ENCODE peak calls at places on chromosomes 12 and 14, in seven cellular contexts. F is A549, Q is SK-N-SH, G is HCT116, A is HepG2, P is GM12878, K is K562. B is an unnamed sample.
A peak's percentile ranks its signal among the peaks of the same experiment; 100 is the strongest.

GRCh38 chr12:54145844-54146243 is 42.9 kb downstream of the SMUG1 start:
- DNase-seq in F (no peak), Q (no peak), G (no peak), A (no peak), P (no peak), K (no peak), B (no peak)

GRCh38 chr12:122641976-122642375 is 61.2 kb downstream of the HCAR2 start:
- DNase-seq in F (no peak), Q (no peak), G (no peak), A (no peak), P (no peak), K (no peak), B (no peak)

GRCh38 chr12:25959069-25959961 is 833 bp downstream of the RASSF8 start:
- DNase-seq in F (peak; percentile 21), Q (peak; percentile 27), G (no peak), A (no peak), P (no peak), K (no peak), B (peak; percentile 64)

GRCh38 chr12:51269174-51270066 is 795 bp downstream of the SMAGP start:
- DNase-seq in F (peak; percentile 76), Q (peak; percentile 85), G (no peak), A (peak; percentile 54), P (no peak), K (peak; percentile 80), B (peak; percentile 92)

GRCh38 chr12:100528471-100529139 is 44.9 kb upstream of the GAS2L3 start:
- DNase-seq in F (peak; percentile 46), Q (no peak), G (no peak), A (no peak), P (no peak), K (no peak), B (no peak)

GRCh38 chr12:113007166-113007565 is 28.8 kb downstream of the OAS2 start:
- DNase-seq in F (no peak), Q (no peak), G (peak; percentile 4), A (peak; percentile 41), P (no peak), K (no peak), B (no peak)

GRCh38 chr12:95116773-95117172 is 43.4 kb upstream of the NR2C1 start:
- DNase-seq in F (peak; percentile 36), Q (no peak), G (peak; percentile 82), A (no peak), P (peak; percentile 16), K (no peak), B (peak; percentile 8)

GRCh38 chr12:3964404-3964803 is 91.2 kb upstream of the PARP11 start:
- DNase-seq in F (peak; percentile 26), Q (peak; percentile 24), G (peak; percentile 1), A (peak; percentile 18), P (no peak), K (peak; percentile 39), B (peak; percentile 85)

DNA sequence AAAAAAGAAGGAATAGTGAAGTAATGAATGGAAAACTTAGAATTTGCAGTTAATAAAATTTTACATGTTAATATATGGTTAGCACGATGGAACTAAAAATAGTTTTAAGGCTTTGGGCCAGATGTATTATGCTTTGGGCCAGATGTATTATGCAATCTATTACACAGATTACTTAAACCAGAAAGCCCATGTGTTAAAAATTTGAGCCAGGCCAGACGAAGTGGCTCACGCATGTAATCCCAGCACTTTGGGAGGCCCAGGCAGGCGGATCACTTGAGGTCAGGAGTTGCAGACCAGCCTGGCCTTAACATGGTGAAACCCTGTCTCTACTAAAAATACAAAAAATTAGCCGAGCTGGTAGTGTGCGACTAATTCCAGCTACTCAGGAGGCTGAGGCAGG is 17.2 kb downstream of the IFT81 start:
- DNase-seq in F (no peak), Q (no peak), G (no peak), A (no peak), P (no peak), K (no peak), B (no peak)
- TF ChIP-seq REST in F (no peak), Q (no peak), G (no peak), A (no peak), P (no peak), K (no peak), B (no peak)

GRCh38 chr14:73995977-73996378 is 23.1 kb downstream of the ENTPD5 start:
- DNase-seq in F (no peak), Q (no peak), G (no peak), A (peak; percentile 62), P (no peak), K (no peak), B (no peak)
- H3K4me2 ChIP-seq in F (no peak overlapping the region), Q (no peak overlapping the region), G (no peak overlapping the region), A (peak overlapping the region; percentile 82), P (no peak overlapping the region), K (no peak overlapping the region), B (no peak overlapping the region)

DNA sequence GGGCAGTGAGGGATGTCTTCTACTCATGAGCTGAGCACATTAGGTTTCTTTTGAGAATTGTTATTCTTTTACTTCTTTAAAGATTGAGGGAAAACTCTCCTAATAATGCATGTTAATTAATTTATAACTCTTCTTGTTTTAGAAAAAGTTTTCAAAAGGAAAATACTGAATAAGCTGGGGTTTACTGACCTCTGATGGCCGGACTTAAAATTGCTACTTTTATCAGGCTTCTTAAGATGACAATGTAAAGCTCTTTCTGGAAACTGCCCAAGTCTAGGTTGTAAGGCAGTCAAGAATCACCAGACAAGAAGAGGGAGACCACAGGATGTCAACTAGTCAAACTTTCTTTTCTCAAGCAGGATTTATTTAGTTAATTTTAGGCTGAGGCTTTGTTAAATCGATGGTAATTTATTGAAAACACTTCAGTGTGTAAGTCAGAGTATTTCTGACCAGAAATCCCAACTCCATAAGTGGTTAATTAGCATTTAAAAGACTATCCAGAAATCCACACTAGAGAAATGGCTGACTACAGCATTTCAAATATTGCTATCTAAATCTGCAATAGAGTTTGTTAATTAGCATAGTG is 82.1 kb downstream of the AVPR1A start:
- DNase-seq in F (peak; percentile 14), Q (peak; percentile 0), G (peak; percentile 55), A (peak; percentile 33), P (no peak), K (peak; percentile 69), B (peak; percentile 77)
- TF ChIP-seq REST in F (no peak), Q (no peak), G (no peak), A (no peak), P (no peak), K (no peak), B (no peak)

GRCh38 chr12:131987552-131987951 is 37.8 kb downstream of the EP400 start:
- DNase-seq in F (no peak), Q (no peak), G (no peak), A (no peak), P (no peak), K (no peak), B (no peak)

GRCh38 chr12:131986847-131987398 is 37.2 kb downstream of the EP400 start:
- DNase-seq in F (no peak), Q (no peak), G (no peak), A (no peak), P (no peak), K (peak; percentile 82), B (no peak)

GRCh38 chr12:131985145-131985875 is 35.6 kb downstream of the EP400 start:
- DNase-seq in F (no peak), Q (no peak), G (no peak), A (no peak), P (no peak), K (no peak), B (no peak)

GRCh38 chr12:131988054-131988796 is 38.5 kb downstream of the EP400 start:
- DNase-seq in F (no peak), Q (no peak), G (no peak), A (no peak), P (no peak), K (no peak), B (no peak)

GRCh38 chr12:131986361-131986760 is 36.6 kb downstream of the EP400 start:
- DNase-seq in F (no peak), Q (no peak), G (no peak), A (no peak), P (no peak), K (no peak), B (no peak)
- H3K4me2 ChIP-seq in F (no peak overlapping the region), Q (no peak overlapping the region), G (no peak overlapping the region), A (no peak overlapping the region), P (no peak overlapping the region), K (no peak overlapping the region), B (no peak overlapping the region)

DNA sequence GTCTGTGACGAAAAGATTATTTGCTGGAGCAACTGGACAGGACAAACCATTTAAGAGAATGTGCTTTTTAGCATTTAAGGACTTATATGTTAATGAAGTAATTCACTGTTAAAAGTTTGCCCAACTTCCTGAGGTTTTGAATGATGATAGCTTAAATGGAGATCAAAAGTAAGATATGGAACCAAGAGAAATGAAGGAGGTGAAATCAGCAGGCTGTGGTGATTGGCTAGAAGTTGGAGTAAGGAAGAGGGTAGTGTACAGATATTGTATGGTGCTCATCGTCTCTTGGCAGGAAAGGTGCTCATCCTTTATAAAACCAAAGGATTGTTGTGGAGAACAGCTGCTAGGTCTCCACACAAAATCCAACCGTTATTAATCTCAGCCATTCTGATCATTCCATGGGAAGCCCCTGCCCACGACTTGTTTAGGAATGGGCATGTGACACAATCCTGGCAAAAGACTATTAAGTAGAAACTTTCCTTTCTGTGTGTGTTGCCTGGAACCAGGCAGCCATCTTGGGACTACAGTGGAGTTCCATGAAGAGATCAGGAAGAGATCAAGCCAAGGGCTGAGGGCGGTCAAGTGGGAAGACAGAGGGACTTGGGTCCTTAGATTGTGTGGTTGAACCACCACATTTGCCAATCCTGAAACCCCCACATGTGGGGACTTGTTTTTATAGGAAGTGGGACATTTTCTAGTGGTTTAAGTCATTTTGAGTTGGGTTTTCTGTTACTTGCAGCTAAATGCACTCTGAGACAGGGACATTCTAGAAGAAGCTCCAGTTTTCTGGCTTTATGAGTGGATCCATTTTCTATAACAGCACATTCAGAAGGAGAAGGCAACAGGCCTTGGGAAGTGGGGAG is 56.8 kb upstream of the CHST11 start:
- DNase-seq in F (no peak), Q (no peak), G (no peak), A (no peak), P (no peak), K (no peak), B (no peak)
- TF ChIP-seq REST in F (no peak), Q (no peak), G (no peak), A (no peak), P (no peak), K (no peak), B (no peak)

GRCh38 chr12:40013292-40013691 is 92.6 kb downstream of the SLC2A13 start:
- DNase-seq in F (no peak), Q (no peak), G (no peak), A (no peak), P (no peak), K (no peak), B (no peak)

GRCh38 chr12:40013847-40014246 is 92.0 kb downstream of the SLC2A13 start:
- DNase-seq in F (no peak), Q (no peak), G (no peak), A (no peak), P (no peak), K (no peak), B (no peak)

GRCh38 chr12:40010899-40011774 is 94.7 kb downstream of the SLC2A13 start:
- DNase-seq in F (peak; percentile 55), Q (peak; percentile 40), G (peak; percentile 41), A (peak; percentile 65), P (peak; percentile 35), K (peak; percentile 75), B (peak; percentile 93)

GRCh38 chr12:40012709-40013108 is 93.2 kb downstream of the SLC2A13 start:
- DNase-seq in F (no peak), Q (no peak), G (no peak), A (no peak), P (no peak), K (no peak), B (no peak)

DNA sequence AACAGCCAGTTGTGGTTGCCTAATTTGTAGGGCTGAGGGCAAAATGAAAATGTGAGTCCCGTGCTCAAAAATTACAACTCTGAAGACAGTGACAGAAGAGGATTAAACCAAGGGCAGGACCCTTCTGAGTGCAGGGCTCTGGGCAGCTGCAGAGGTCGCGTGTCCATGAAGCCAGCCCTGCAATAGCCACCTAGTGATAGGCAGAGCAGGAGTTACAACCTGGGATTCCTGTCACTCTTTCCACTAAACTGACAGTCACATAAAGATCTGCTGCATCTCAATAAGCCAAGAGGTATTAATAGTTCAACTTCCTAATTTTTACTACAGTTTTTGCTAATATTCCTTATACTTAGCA is 94.1 kb downstream of the SLC2A13 start:
- DNase-seq in F (no peak), Q (no peak), G (no peak), A (no peak), P (no peak), K (no peak), B (no peak)
- H3K4me2 ChIP-seq in F (peak overlapping the region; percentile 77), Q (peak overlapping the region; percentile 61), G (no peak overlapping the region), A (no peak overlapping the region), P (peak overlapping the region; percentile 71), K (no peak overlapping the region), B (no peak overlapping the region)